ENCODE peak calls at places on chromosomes 6 and 20, in four cellular contexts. G is cardiac fibroblast, O is breast epithelium, Q is Caco-2. Y is an unnamed sample.

GRCh38 chr6:22062807-22063408 is 233.9 kb downstream of the PRL start:
- DNase-seq in G (no peak), O (no peak), Q (no peak), Y (no peak)

GRCh38 chr6:45721665-45722064 is 294.0 kb downstream of the CLIC5 start:
- DNase-seq in G (no peak), O (no peak), Q (peak; percentile 5), Y (no peak)

GRCh38 chr6:14542670-14543366 is 425.2 kb downstream of the CD83 start:
- DNase-seq in G (peak; percentile 36), O (no peak), Q (no peak), Y (peak; percentile 52)

GRCh38 chr6:108268845-108269244 is 8.0 kb upstream of the SNX3 start:
- DNase-seq in G (no peak), O (no peak), Q (no peak), Y (no peak)

GRCh38 chr6:26207248-26207801 is 120.1 kb downstream of the HFE start:
- DNase-seq in G (no peak), O (no peak), Q (no peak), Y (no peak)

GRCh38 chr6:44264154-44265002 is 973 bp downstream of the NFKBIE start:
- DNase-seq in G (no peak), O (no peak), Q (no peak), Y (no peak)

GRCh38 chr6:4905858-4906257 is 98.0 kb downstream of the RPP40 start:
- DNase-seq in G (no peak), O (no peak), Q (no peak), Y (no peak)

GRCh38 chr20:52168116-52168515 is 23.5 kb downstream of the ZFP64 start:
- DNase-seq in G (no peak), O (no peak), Q (no peak), Y (no peak)

GRCh38 chr6:3801960-3802359 is 47.2 kb upstream of the FAM50B start:
- DNase-seq in G (no peak), O (no peak), Q (no peak), Y (no peak)

GRCh38 chr6:14703586-14703985 is 542.3 kb upstream of the JARID2 start:
- DNase-seq in G (peak; percentile 59), O (no peak), Q (no peak), Y (peak; percentile 49)

GRCh38 chr20:15045246-15045645 is 707.8 kb upstream of the FLRT3 start:
- DNase-seq in G (peak; percentile 61), O (no peak), Q (no peak), Y (peak; percentile 78)

GRCh38 chr20:15224199-15224598 is 886.8 kb upstream of the FLRT3 start:
- DNase-seq in G (no peak), O (no peak), Q (no peak), Y (no peak)

GRCh38 chr6:146851837-146852236 is 253.1 kb downstream of the ADGB start:
- DNase-seq in G (peak; percentile 65), O (no peak), Q (no peak), Y (peak; percentile 75)

GRCh38 chr6:126721581-126722145 is 381.7 kb downstream of the CENPW start:
- DNase-seq in G (peak; percentile 77), O (no peak), Q (no peak), Y (peak; percentile 91)

GRCh38 chr20:22901921-22902320 is 133.2 kb upstream of the SSTR4 start:
- DNase-seq in G (no peak), O (no peak), Q (no peak), Y (no peak)

GRCh38 chr6:2744206-2744771 is 6.4 kb downstream of the MYLK4 start:
- DNase-seq in G (peak; percentile 35), O (no peak), Q (no peak), Y (peak; percentile 33)

GRCh38 chr6:110528930-110529325 is 52.5 kb upstream of the SLC22A16 start:
- DNase-seq in G (no peak), O (no peak), Q (no peak), Y (no peak)

GRCh38 chr6:71333050-71333449 is 44.4 kb downstream of the OGFRL1 start:
- DNase-seq in G (no peak), O (no peak), Q (no peak), Y (no peak)

GRCh38 chr6:137020771-137021170 is 24.0 kb downstream of the IL20RA start:
- DNase-seq in G (no peak), O (no peak), Q (no peak), Y (no peak)

GRCh38 chr6:150293423-150294280 is 75.2 kb upstream of the IYD start:
- DNase-seq in G (peak; percentile 77), O (no peak), Q (no peak), Y (peak; percentile 52)

GRCh38 chr20:21125072-21125848 is 622 bp upstream of the KIZ start:
- DNase-seq in G (peak; percentile 54), O (no peak), Q (peak; percentile 73), Y (peak; percentile 50)

GRCh38 chr6:56752009-56752408 is 109.3 kb upstream of the DST start:
- DNase-seq in G (peak; percentile 51), O (no peak), Q (no peak), Y (peak; percentile 54)

GRCh38 chr6:131362070-131362469 is 211.0 kb upstream of the ARG1 start:
- DNase-seq in G (no peak), O (no peak), Q (no peak), Y (no peak)

GRCh38 chr6:107578642-107579332 is 88.9 kb downstream of the SOBP start:
- DNase-seq in G (no peak), O (no peak), Q (no peak), Y (no peak)

GRCh38 chr6:45174045-45174444 is 154.1 kb upstream of the RUNX2 start:
- DNase-seq in G (no peak), O (no peak), Q (no peak), Y (no peak)

GRCh38 chr6:26031595-26032386 is 55.4 kb upstream of the HFE start:
- DNase-seq in G (peak; percentile 96), O (no peak), Q (peak; percentile 95), Y (peak; percentile 97)

DNA sequence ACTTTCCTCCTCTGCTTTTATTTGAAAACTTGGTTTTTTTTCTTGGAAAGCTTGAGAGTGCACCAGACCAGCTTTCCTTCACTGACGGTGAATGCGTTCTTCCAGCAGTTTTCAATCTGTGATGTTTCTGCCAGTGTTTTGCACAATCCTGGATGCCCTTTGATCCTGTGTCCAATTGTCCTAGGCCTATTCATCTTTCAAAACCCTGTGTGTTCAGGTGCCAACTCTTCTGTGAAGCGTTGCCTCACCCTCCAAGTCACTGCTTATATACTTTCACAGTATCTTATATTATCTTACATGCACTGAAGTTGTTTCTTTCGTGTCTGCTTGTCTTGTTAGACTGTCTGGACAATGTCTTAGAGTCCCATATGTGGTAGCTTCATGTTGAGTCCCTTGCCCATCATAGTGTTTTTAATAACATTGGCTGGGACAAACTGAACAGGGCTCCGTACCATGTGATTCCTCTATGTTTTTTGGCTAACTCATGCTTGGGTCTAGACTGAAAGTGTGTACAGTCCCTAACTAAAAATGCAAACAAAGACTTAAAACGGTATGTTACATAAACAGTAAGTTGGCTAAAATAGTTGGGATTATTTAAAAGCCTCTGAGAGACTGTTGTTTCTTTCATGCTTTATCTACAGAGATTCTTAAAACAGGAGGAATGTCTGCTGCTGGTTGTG is 2.0 kb downstream of the RNF217 start:
- DNase-seq in G (peak; percentile 79), O (no peak), Q (no peak), Y (peak; percentile 90)
- H3K4me3 ChIP-seq in G (peak overlapping the region; percentile 76), O (peak overlapping the region; percentile 73), Q (no peak overlapping the region), Y (peak overlapping the region; percentile 84)

DNA sequence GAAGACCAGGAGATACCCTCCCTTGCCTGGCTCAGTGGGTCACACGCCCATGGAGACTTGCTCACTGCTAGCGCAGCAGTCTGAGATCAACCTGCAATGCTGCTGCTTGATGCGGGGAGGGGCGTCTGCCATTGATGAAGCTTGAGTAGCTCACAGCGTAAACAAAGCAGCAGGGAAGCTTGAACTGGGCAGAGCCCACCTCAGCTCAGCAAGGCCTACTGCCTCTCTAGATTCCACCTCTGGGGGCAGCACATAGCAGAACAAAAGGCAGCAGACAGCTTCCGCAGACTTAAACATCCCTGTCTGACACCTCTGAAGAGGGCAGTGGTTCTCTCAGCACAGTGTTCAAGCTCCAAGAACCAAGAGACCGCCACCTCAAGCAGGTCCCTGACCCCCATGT is 271.3 kb downstream of the ESR1 start:
- DNase-seq in G (no peak), O (no peak), Q (no peak), Y (no peak)
- TF ChIP-seq CTCF in G (no peak), O (no peak), Q (no peak), Y (no peak)

GRCh38 chr20:64003970-64004725 is 23.2 kb downstream of the PRPF6 start:
- DNase-seq in G (no peak), O (no peak), Q (peak; percentile 80), Y (no peak)
- H3K4me3 ChIP-seq in G (no peak overlapping the region), O (no peak overlapping the region), Q (no peak overlapping the region), Y (no peak overlapping the region)

DNA sequence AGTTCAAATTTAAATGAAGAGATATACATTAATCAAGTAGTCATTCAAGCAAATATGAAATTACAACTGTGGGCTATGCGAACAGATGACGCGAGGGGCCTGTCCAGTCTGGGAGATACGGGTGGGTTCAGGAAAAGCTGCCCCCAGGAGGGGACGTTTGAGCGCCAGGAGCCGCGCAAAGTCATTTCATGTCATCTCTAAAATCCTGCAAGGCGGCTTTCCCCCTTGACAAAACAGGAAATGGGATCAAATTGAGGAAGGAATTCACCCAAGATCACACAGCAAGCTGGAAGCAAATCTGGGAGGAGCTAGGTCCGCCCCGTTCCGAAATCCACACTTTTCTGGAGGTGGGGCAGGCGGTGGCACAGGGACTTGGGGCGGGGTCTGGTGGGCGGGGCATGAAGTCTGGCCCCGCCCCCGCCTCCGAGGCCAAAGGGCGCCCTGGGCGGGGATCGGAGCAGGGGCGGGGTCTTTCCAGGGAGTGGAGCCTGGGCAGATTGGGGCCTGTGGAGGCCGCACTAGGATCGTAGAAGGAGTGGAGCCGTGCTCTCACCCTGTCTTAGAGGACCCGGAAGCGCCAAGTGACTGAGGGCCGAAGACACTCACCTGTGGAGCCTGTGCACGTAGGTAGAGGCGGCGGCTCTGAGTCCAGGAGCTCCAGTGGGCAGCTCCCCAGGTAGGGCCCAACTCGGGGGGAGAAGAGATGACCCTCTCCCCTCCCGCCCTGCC is at the start of gene LPIN3:
- DNase-seq in G (peak; percentile 95), O (peak; percentile 92), Q (peak; percentile 99), Y (peak; percentile 87)
- TF ChIP-seq CTCF in G (no peak), O (no peak), Q (no peak), Y (no peak)

DNA sequence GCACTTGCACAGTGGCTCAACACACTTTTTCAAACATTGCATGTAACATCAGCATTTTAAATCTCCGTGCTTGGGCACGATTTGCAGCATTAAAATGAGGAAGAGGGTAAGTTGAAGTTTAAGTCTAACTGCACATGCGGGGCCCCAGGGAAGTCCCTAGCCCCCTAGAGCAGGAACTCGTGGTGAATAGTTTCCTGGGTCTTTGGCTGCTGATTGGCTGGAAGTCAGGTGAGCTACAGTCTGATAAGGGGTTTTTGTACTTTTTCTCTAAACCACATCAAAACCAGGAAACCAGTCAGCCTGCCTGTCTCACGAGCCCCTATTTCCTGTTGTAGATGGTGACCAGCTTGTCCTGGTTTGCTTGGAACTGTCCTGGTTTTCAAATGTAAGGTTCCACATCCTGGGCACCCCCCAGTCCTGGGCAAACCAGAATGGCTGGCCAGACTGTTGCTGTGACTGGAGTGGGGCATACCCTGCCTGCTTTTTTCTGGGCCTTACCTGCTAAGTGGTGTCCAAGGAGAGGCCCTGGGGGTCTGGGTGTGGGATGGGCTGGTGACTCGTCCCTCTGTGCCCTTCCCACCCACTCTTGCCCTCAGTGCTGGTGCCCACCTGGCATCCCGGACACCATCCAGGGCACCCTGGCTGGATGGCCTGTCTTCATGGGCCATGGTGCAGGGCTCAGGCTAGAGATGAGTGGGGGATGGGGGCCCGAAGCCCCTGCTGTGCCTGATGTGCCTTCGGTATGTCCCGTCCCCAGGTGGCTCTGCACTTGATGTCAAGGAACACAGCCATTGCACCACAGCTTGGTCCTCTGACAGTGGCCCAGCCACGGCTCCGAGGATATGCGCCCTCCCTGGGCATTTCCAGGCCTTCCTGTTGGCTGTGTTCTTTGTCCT is 31.8 kb downstream of the SUN5 start:
- DNase-seq in G (no peak), O (no peak), Q (no peak), Y (no peak)
- H3K4me3 ChIP-seq in G (no peak overlapping the region), O (no peak overlapping the region), Q (no peak overlapping the region), Y (no peak overlapping the region)

GRCh38 chr20:19274412-19275015 is 62.1 kb downstream of the SLC24A3 start:
- DNase-seq in G (no peak), O (no peak), Q (peak; percentile 52), Y (no peak)
- TF ChIP-seq CTCF in G (no peak), O (no peak), Q (no peak), Y (no peak)

GRCh38 chr20:63567382-63568169 is 6.5 kb downstream of the HELZ2 start:
- DNase-seq in G (no peak), O (no peak), Q (no peak), Y (no peak)
- H3K4me3 ChIP-seq in G (no peak overlapping the region), O (no peak overlapping the region), Q (no peak overlapping the region), Y (no peak overlapping the region)

Y was measured in fibroblast of pulmonary artery.